ENCODE peak calls at places on chromosome 2, in five cellular contexts. K is foreskin fibroblast, B is endothelial cell, V is IMR-90, S is GM10248. G is an unnamed sample.

GRCh38 chr2:110980613-110981062 is 140.1 kb upstream of the BCL2L11 start:
- DNase-seq in V (no peak), S (no peak), B (no peak), K (no peak), G (no peak)

GRCh38 chr2:191746809-191747208 is 68.9 kb downstream of the NABP1 start:
- DNase-seq in S (no peak), V (no peak), K (peak; percentile 27), B (no peak), G (no peak)

GRCh38 chr2:62287895-62288589 is 92.1 kb downstream of the B3GNT2 start:
- DNase-seq in V (no peak), B (no peak), S (peak; percentile 32), K (peak; percentile 68), G (no peak)

GRCh38 chr2:222305510-222306392 is 7.0 kb upstream of the PAX3 start:
- DNase-seq in B (peak; percentile 64), S (no peak), V (no peak), K (peak; percentile 67), G (no peak)

GRCh38 chr2:46353509-46353908 is 56.3 kb downstream of the EPAS1 start:
- DNase-seq in S (no peak), V (no peak), B (no peak), K (no peak), G (no peak)

GRCh38 chr2:119580550-119581072 is 36.4 kb downstream of the CFAP221 start:
- DNase-seq in K (no peak), S (no peak), V (no peak), B (no peak), G (no peak)

GRCh38 chr2:73979686-73980085 is 5.0 kb upstream of the TET3 start:
- DNase-seq in S (no peak), B (no peak), V (peak; percentile 92), K (peak; percentile 93), G (peak; percentile 63)

GRCh38 chr2:33086400-33087015 is 139.8 kb downstream of the LTBP1 start:
- DNase-seq in B (no peak), V (peak; percentile 67), K (peak; percentile 45), S (no peak), G (no peak)

GRCh38 chr2:178747767-178748166 is 59.5 kb downstream of the TTN start:
- DNase-seq in B (no peak), K (peak; percentile 3), S (no peak), V (peak; percentile 7), G (no peak)

GRCh38 chr2:20544093-20544747 is 97.3 kb downstream of the RHOB start:
- DNase-seq in S (no peak), B (no peak), K (no peak), V (no peak), G (no peak)

GRCh38 chr2:167706800-167707199 is 540.6 kb downstream of the STK39 start:
- DNase-seq in V (peak; percentile 16), K (peak; percentile 23), S (no peak), B (no peak), G (no peak)

GRCh38 chr2:232240896-232241295 is 137.7 kb upstream of the ALPP start:
- DNase-seq in V (no peak), K (no peak), S (no peak), B (no peak), G (no peak)

GRCh38 chr2:226721541-226721940 is 78.1 kb downstream of the IRS1 start:
- DNase-seq in K (peak; percentile 81), V (peak; percentile 36), B (no peak), S (no peak), G (no peak)

GRCh38 chr2:51410351-51410750 is 378.4 kb upstream of the NRXN1 start:
- DNase-seq in K (no peak), V (peak; percentile 24), S (no peak), B (no peak), G (no peak)

GRCh38 chr2:202705446-202706020 is 70.8 kb downstream of the FAM117B start:
- DNase-seq in B (no peak), S (no peak), K (no peak), V (no peak), G (no peak)

GRCh38 chr2:238288650-238289573 is 502 bp upstream of the PER2 start:
- DNase-seq in V (peak; percentile 99), B (peak; percentile 97), S (peak; percentile 98), K (peak; percentile 99), G (peak; percentile 97)
- TF ChIP-seq CTCF in V (peak; percentile 46), B (peak; percentile 16), S (peak; percentile 35), K (peak; percentile 11), G (peak; percentile 31)

DNA sequence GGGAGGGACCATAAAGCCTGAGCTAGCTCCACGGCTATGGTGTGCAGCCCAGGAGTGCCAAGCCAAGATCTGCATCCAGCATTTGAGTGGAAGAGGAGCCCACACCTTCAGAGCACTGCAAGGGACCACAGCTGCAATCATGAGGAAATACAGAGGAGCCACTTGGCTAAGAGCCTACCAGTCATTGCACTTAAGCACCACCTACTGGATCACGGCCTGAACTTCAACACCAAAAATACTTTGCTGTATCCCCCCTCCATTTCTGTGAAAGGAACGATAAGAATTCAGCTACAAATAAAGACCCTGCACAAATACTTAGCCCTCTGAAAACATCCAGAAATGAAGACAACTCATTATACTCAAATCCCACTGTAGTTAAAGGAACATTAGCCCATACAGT is 545.3 kb downstream of the TSN start:
- DNase-seq in V (peak; percentile 2), S (no peak), K (no peak), B (no peak), G (no peak)
- TF ChIP-seq CTCF in V (no peak), S (no peak), K (no peak), B (no peak), G (no peak)

GRCh38 chr2:128530025-128530573 is 211.4 kb upstream of the HS6ST1 start:
- DNase-seq in K (no peak), B (no peak), S (no peak), V (no peak), G (no peak)

GRCh38 chr2:128534688-128535392 is 216.2 kb upstream of the HS6ST1 start:
- DNase-seq in K (no peak), B (no peak), V (no peak), S (no peak), G (no peak)

GRCh38 chr2:128528133-128528532 is 209.5 kb upstream of the HS6ST1 start:
- DNase-seq in V (no peak), K (no peak), S (no peak), B (no peak), G (no peak)

GRCh38 chr2:128533101-128533500 is 214.4 kb upstream of the HS6ST1 start:
- DNase-seq in B (no peak), V (no peak), K (no peak), S (no peak), G (no peak)

GRCh38 chr2:128531856-128532255 is 213.2 kb upstream of the HS6ST1 start:
- DNase-seq in S (no peak), V (no peak), K (no peak), B (no peak), G (no peak)
- TF ChIP-seq CTCF in S (no peak), V (peak; percentile 17), K (no peak), B (no peak), G (no peak)

GRCh38 chr2:207166349-207167128 is 791 bp upstream of the KLF7 start:
- DNase-seq in B (peak; percentile 79), S (peak; percentile 74), K (peak; percentile 90), V (peak; percentile 81), G (peak; percentile 67)
- TF ChIP-seq CTCF in B (peak; percentile 56), S (peak; percentile 15), K (no peak), V (no peak), G (no peak)

DNA sequence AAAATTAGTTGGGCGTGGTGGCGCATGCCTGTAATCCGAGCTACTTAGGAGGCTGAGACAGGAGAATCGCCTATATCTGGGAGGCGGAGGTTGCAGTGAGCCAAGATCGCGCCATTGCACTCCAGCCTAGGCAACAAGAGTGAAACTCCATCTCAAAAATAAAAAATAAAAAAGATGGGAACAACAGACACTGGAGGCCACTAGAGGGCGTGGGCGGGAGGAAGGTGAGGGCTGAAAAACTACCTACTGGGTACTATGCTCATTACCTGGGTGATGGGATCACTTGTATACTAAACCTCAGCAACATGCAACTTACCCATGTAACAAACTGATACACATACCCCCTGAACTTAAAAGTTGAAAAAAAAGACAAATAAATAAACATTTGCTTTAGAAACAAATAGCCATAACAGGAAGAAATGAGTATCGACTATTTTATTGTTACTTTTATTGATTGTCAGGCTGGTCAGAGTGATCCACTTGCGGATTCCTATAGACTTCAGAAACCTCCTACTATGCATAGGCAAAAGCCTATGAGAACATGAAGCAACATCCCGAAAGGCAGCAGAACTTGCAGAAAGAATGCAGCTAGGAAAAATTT is 61.0 kb downstream of the TMEM163 start:
- DNase-seq in S (no peak), K (no peak), V (no peak), B (peak; percentile 28), G (no peak)
- TF ChIP-seq CTCF in S (peak; percentile 19), K (no peak), V (peak; percentile 30), B (peak; percentile 78), G (no peak)

DNA sequence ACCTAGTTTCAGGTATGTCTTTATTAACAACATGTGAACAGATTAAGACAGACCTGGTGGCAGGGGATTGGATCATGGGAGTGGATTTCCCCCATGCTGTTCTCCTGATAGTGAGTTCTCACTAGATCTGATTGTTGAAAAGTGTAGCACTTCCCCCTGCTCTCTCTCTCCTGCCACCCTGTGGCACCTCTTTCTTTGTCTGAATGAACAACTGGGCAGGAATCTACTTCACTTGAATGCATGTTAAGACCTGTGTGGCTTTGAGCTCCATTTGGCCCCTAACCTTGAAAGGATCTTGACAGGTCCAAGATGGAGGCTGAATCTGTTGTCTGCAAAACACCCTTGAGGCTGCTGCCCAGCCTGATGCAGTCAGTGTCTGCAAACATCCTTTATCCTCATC is 194.4 kb downstream of the RNF144A start:
- DNase-seq in S (no peak), K (no peak), B (no peak), V (no peak), G (no peak)
- TF ChIP-seq CTCF in S (no peak), K (peak; percentile 4), B (no peak), V (no peak), G (no peak)

GRCh38 chr2:146412625-146413024 is 1432.2 kb upstream of the ACVR2A start:
- DNase-seq in K (no peak), B (no peak), S (no peak), V (no peak), G (no peak)
- TF ChIP-seq CTCF in K (no peak), B (peak; percentile 13), S (peak; percentile 5), V (no peak), G (no peak)

G was measured in AG09319.